ENCODE peak calls at places on chromosomes 16 and 17, in ten cellular contexts. One of them, this sample, is unnamed.

GRCh38 chr17:57956311-57957119 is 1.3 kb upstream of the CUEDC1 start:
- DNase-seq in left ventricle myocardium inferior: no peak
- DNase-seq in GM03348: no peak
- DNase-seq in RWPE2: peak
- DNase-seq in suprapubic skin: peak
- DNase-seq in fibroblast of pulmonary artery: no peak
- DNase-seq in A172: no peak
- DNase-seq in A673: no peak
- DNase-seq in fibroblast of mammary gland: no peak
- DNase-seq in cardiac muscle cell: no peak
- DNase-seq in this sample: no peak

GRCh38 chr16:83781-84615 is 6.0 kb downstream of the MPG start:
- DNase-seq in left ventricle myocardium inferior: no peak
- DNase-seq in GM03348: no peak
- DNase-seq in RWPE2: no peak
- DNase-seq in suprapubic skin: no peak
- DNase-seq in fibroblast of pulmonary artery: peak
- DNase-seq in A172: peak
- DNase-seq in A673: no peak
- DNase-seq in fibroblast of mammary gland: peak
- DNase-seq in cardiac muscle cell: peak
- DNase-seq in this sample: no peak

GRCh38 chr17:58325289-58325726 is 3.3 kb downstream of the TSPOAP1 start:
- DNase-seq in left ventricle myocardium inferior: no peak
- DNase-seq in GM03348: no peak
- DNase-seq in RWPE2: no peak
- DNase-seq in suprapubic skin: no peak
- DNase-seq in fibroblast of pulmonary artery: no peak
- DNase-seq in A172: no peak
- DNase-seq in A673: no peak
- DNase-seq in fibroblast of mammary gland: no peak
- DNase-seq in cardiac muscle cell: no peak
- DNase-seq in this sample: no peak

GRCh38 chr17:75077490-75078096 is 10.2 kb upstream of the SLC16A5 start:
- DNase-seq in left ventricle myocardium inferior: peak
- DNase-seq in GM03348: peak
- DNase-seq in RWPE2: no peak
- DNase-seq in suprapubic skin: no peak
- DNase-seq in fibroblast of pulmonary artery: no peak
- DNase-seq in A172: no peak
- DNase-seq in A673: no peak
- DNase-seq in fibroblast of mammary gland: no peak
- DNase-seq in cardiac muscle cell: peak
- DNase-seq in this sample: no peak

GRCh38 chr16:48676836-48677235 is 66.9 kb upstream of the N4BP1 start:
- DNase-seq in left ventricle myocardium inferior: no peak
- DNase-seq in GM03348: no peak
- DNase-seq in RWPE2: no peak
- DNase-seq in suprapubic skin: no peak
- DNase-seq in fibroblast of pulmonary artery: peak
- DNase-seq in A172: no peak
- DNase-seq in A673: peak
- DNase-seq in fibroblast of mammary gland: peak
- DNase-seq in cardiac muscle cell: peak
- DNase-seq in this sample: no peak

GRCh38 chr16:89827383-89828198 is 684 bp upstream of the SPIRE2 start:
- DNase-seq in left ventricle myocardium inferior: peak
- DNase-seq in GM03348: peak
- DNase-seq in RWPE2: no peak
- DNase-seq in suprapubic skin: no peak
- DNase-seq in fibroblast of pulmonary artery: peak
- DNase-seq in A172: peak
- DNase-seq in A673: peak
- DNase-seq in fibroblast of mammary gland: peak
- DNase-seq in cardiac muscle cell: peak
- DNase-seq in this sample: no peak

GRCh38 chr16:56848056-56848936 is 16.7 kb upstream of the SLC12A3 start:
- DNase-seq in left ventricle myocardium inferior: no peak
- DNase-seq in GM03348: peak
- DNase-seq in RWPE2: no peak
- DNase-seq in suprapubic skin: no peak
- DNase-seq in fibroblast of pulmonary artery: peak
- DNase-seq in A172: peak
- DNase-seq in A673: peak
- DNase-seq in fibroblast of mammary gland: peak
- DNase-seq in cardiac muscle cell: peak
- DNase-seq in this sample: no peak

GRCh38 chr17:73998246-73999220 is 204.9 kb upstream of the RPL38 start:
- DNase-seq in left ventricle myocardium inferior: peak
- DNase-seq in GM03348: peak
- DNase-seq in RWPE2: no peak
- DNase-seq in suprapubic skin: no peak
- DNase-seq in fibroblast of pulmonary artery: no peak
- DNase-seq in A172: peak
- DNase-seq in A673: peak
- DNase-seq in fibroblast of mammary gland: peak
- DNase-seq in cardiac muscle cell: peak
- DNase-seq in this sample: peak

GRCh38 chr16:65743558-65743957 is 621.7 kb upstream of the CDH11 start:
- DNase-seq in left ventricle myocardium inferior: no peak
- DNase-seq in GM03348: no peak
- DNase-seq in RWPE2: no peak
- DNase-seq in suprapubic skin: no peak
- DNase-seq in fibroblast of pulmonary artery: no peak
- DNase-seq in A172: no peak
- DNase-seq in A673: no peak
- DNase-seq in fibroblast of mammary gland: no peak
- DNase-seq in cardiac muscle cell: no peak
- DNase-seq in this sample: no peak

GRCh38 chr16:12067714-12068401 is 91.3 kb downstream of the SNX29 start:
- DNase-seq in left ventricle myocardium inferior: no peak
- DNase-seq in GM03348: peak
- DNase-seq in RWPE2: no peak
- DNase-seq in suprapubic skin: no peak
- DNase-seq in fibroblast of pulmonary artery: peak
- DNase-seq in A172: peak
- DNase-seq in A673: peak
- DNase-seq in fibroblast of mammary gland: peak
- DNase-seq in cardiac muscle cell: peak
- DNase-seq in this sample: peak

GRCh38 chr17:67557921-67558320 is 159.8 kb upstream of the NOL11 start:
- DNase-seq in left ventricle myocardium inferior: no peak
- DNase-seq in GM03348: no peak
- DNase-seq in RWPE2: no peak
- DNase-seq in suprapubic skin: no peak
- DNase-seq in fibroblast of pulmonary artery: peak
- DNase-seq in A172: no peak
- DNase-seq in A673: no peak
- DNase-seq in fibroblast of mammary gland: peak
- DNase-seq in cardiac muscle cell: peak
- DNase-seq in this sample: no peak

GRCh38 chr17:8953152-8953885 is 12.2 kb downstream of the PIK3R5 start:
- DNase-seq in left ventricle myocardium inferior: no peak
- DNase-seq in GM03348: no peak
- DNase-seq in RWPE2: no peak
- DNase-seq in suprapubic skin: peak
- DNase-seq in fibroblast of pulmonary artery: no peak
- DNase-seq in A172: no peak
- DNase-seq in A673: no peak
- DNase-seq in fibroblast of mammary gland: no peak
- DNase-seq in cardiac muscle cell: no peak
- DNase-seq in this sample: no peak

GRCh38 chr17:58969156-58969555 is 137.5 kb downstream of the TRIM37 start:
- DNase-seq in left ventricle myocardium inferior: no peak
- DNase-seq in GM03348: no peak
- DNase-seq in RWPE2: no peak
- DNase-seq in suprapubic skin: no peak
- DNase-seq in fibroblast of pulmonary artery: no peak
- DNase-seq in A172: no peak
- DNase-seq in A673: peak
- DNase-seq in fibroblast of mammary gland: no peak
- DNase-seq in cardiac muscle cell: no peak
- DNase-seq in this sample: no peak

GRCh38 chr16:67115649-67116048 is 5.9 kb downstream of the PHAF1 start:
- DNase-seq in left ventricle myocardium inferior: no peak
- DNase-seq in GM03348: peak
- DNase-seq in RWPE2: no peak
- DNase-seq in suprapubic skin: peak
- DNase-seq in fibroblast of pulmonary artery: peak
- DNase-seq in A172: peak
- DNase-seq in A673: no peak
- DNase-seq in fibroblast of mammary gland: peak
- DNase-seq in cardiac muscle cell: peak
- DNase-seq in this sample: no peak

GRCh38 chr16:17416461-17417221 is 54.1 kb downstream of the XYLT1 start:
- DNase-seq in left ventricle myocardium inferior: peak
- DNase-seq in GM03348: peak
- DNase-seq in RWPE2: no peak
- DNase-seq in suprapubic skin: no peak
- DNase-seq in fibroblast of pulmonary artery: peak
- DNase-seq in A172: no peak
- DNase-seq in A673: no peak
- DNase-seq in fibroblast of mammary gland: peak
- DNase-seq in cardiac muscle cell: peak
- DNase-seq in this sample: no peak

GRCh38 chr17:77279448-77280303 is 138.9 kb downstream of the SEC14L1 start:
- DNase-seq in left ventricle myocardium inferior: no peak
- DNase-seq in GM03348: no peak
- DNase-seq in RWPE2: peak
- DNase-seq in suprapubic skin: no peak
- DNase-seq in fibroblast of pulmonary artery: peak
- DNase-seq in A172: peak
- DNase-seq in A673: no peak
- DNase-seq in fibroblast of mammary gland: peak
- DNase-seq in cardiac muscle cell: peak
- DNase-seq in this sample: peak

GRCh38 chr16:23015580-23015979 is 133.7 kb downstream of the USP31 start:
- DNase-seq in left ventricle myocardium inferior: no peak
- DNase-seq in GM03348: no peak
- DNase-seq in RWPE2: no peak
- DNase-seq in suprapubic skin: no peak
- DNase-seq in fibroblast of pulmonary artery: no peak
- DNase-seq in A172: no peak
- DNase-seq in A673: no peak
- DNase-seq in fibroblast of mammary gland: no peak
- DNase-seq in cardiac muscle cell: no peak
- DNase-seq in this sample: no peak

GRCh38 chr16:19153876-19154275 is 14.2 kb upstream of the SYT17 start:
- DNase-seq in left ventricle myocardium inferior: no peak
- DNase-seq in GM03348: no peak
- DNase-seq in RWPE2: no peak
- DNase-seq in suprapubic skin: no peak
- DNase-seq in fibroblast of pulmonary artery: no peak
- DNase-seq in A172: peak
- DNase-seq in A673: peak
- DNase-seq in fibroblast of mammary gland: peak
- DNase-seq in cardiac muscle cell: no peak
- DNase-seq in this sample: peak

GRCh38 chr16:89744813-89745212 is 23.5 kb downstream of the ZNF276 start:
- DNase-seq in left ventricle myocardium inferior: peak
- DNase-seq in GM03348: no peak
- DNase-seq in RWPE2: peak
- DNase-seq in suprapubic skin: no peak
- DNase-seq in fibroblast of pulmonary artery: no peak
- DNase-seq in A172: no peak
- DNase-seq in A673: no peak
- DNase-seq in fibroblast of mammary gland: no peak
- DNase-seq in cardiac muscle cell: no peak
- DNase-seq in this sample: no peak

GRCh38 chr17:81735181-81736102 is 23.4 kb downstream of the SLC25A10 start:
- DNase-seq in left ventricle myocardium inferior: no peak
- DNase-seq in GM03348: peak
- DNase-seq in RWPE2: peak
- DNase-seq in suprapubic skin: peak
- DNase-seq in fibroblast of pulmonary artery: peak
- DNase-seq in A172: peak
- DNase-seq in A673: no peak
- DNase-seq in fibroblast of mammary gland: peak
- DNase-seq in cardiac muscle cell: peak
- DNase-seq in this sample: peak

GRCh38 chr16:58507963-58508670 is 7.2 kb upstream of the SETD6 start:
- DNase-seq in left ventricle myocardium inferior: no peak
- DNase-seq in GM03348: no peak
- DNase-seq in RWPE2: no peak
- DNase-seq in suprapubic skin: peak
- DNase-seq in fibroblast of pulmonary artery: no peak
- DNase-seq in A172: no peak
- DNase-seq in A673: no peak
- DNase-seq in fibroblast of mammary gland: no peak
- DNase-seq in cardiac muscle cell: no peak
- DNase-seq in this sample: no peak

GRCh38 chr16:69100046-69100765 is 5.2 kb upstream of the HAS3 start:
- DNase-seq in left ventricle myocardium inferior: no peak
- DNase-seq in GM03348: no peak
- DNase-seq in RWPE2: no peak
- DNase-seq in suprapubic skin: no peak
- DNase-seq in fibroblast of pulmonary artery: no peak
- DNase-seq in A172: no peak
- DNase-seq in A673: no peak
- DNase-seq in fibroblast of mammary gland: no peak
- DNase-seq in cardiac muscle cell: no peak
- DNase-seq in this sample: no peak

GRCh38 chr16:79769320-79770243 is 169.0 kb upstream of the MAF start:
- DNase-seq in left ventricle myocardium inferior: no peak
- DNase-seq in GM03348: no peak
- DNase-seq in RWPE2: no peak
- DNase-seq in suprapubic skin: no peak
- DNase-seq in fibroblast of pulmonary artery: no peak
- DNase-seq in A172: no peak
- DNase-seq in A673: no peak
- DNase-seq in fibroblast of mammary gland: no peak
- DNase-seq in cardiac muscle cell: no peak
- DNase-seq in this sample: peak

GRCh38 chr17:39393732-39394131 is 7.7 kb downstream of the FBXL20 start:
- DNase-seq in left ventricle myocardium inferior: no peak
- DNase-seq in GM03348: peak
- DNase-seq in RWPE2: no peak
- DNase-seq in suprapubic skin: no peak
- DNase-seq in fibroblast of pulmonary artery: peak
- DNase-seq in A172: no peak
- DNase-seq in A673: peak
- DNase-seq in fibroblast of mammary gland: peak
- DNase-seq in cardiac muscle cell: peak
- DNase-seq in this sample: no peak

GRCh38 chr17:65850486-65850885 is 289.0 kb upstream of the AXIN2 start:
- DNase-seq in left ventricle myocardium inferior: no peak
- DNase-seq in GM03348: peak
- DNase-seq in RWPE2: no peak
- DNase-seq in suprapubic skin: no peak
- DNase-seq in fibroblast of pulmonary artery: peak
- DNase-seq in A172: peak
- DNase-seq in A673: no peak
- DNase-seq in fibroblast of mammary gland: peak
- DNase-seq in cardiac muscle cell: peak
- DNase-seq in this sample: no peak

GRCh38 chr17:73156887-73157870 is 7.6 kb upstream of the SSTR2 start:
- DNase-seq in left ventricle myocardium inferior: no peak
- DNase-seq in GM03348: no peak
- DNase-seq in RWPE2: no peak
- DNase-seq in suprapubic skin: no peak
- DNase-seq in fibroblast of pulmonary artery: no peak
- DNase-seq in A172: no peak
- DNase-seq in A673: peak
- DNase-seq in fibroblast of mammary gland: no peak
- DNase-seq in cardiac muscle cell: no peak
- DNase-seq in this sample: no peak

GRCh38 chr16:11668590-11669379 is 530 bp downstream of the SNN start:
- DNase-seq in left ventricle myocardium inferior: no peak
- DNase-seq in GM03348: peak
- DNase-seq in RWPE2: no peak
- DNase-seq in suprapubic skin: no peak
- DNase-seq in fibroblast of pulmonary artery: no peak
- DNase-seq in A172: no peak
- DNase-seq in A673: no peak
- DNase-seq in fibroblast of mammary gland: no peak
- DNase-seq in cardiac muscle cell: no peak
- DNase-seq in this sample: no peak

GRCh38 chr17:64614266-64615011 is 47.7 kb downstream of the SMURF2 start:
- DNase-seq in left ventricle myocardium inferior: no peak
- DNase-seq in GM03348: no peak
- DNase-seq in RWPE2: no peak
- DNase-seq in suprapubic skin: no peak
- DNase-seq in fibroblast of pulmonary artery: no peak
- DNase-seq in A172: no peak
- DNase-seq in A673: no peak
- DNase-seq in fibroblast of mammary gland: no peak
- DNase-seq in cardiac muscle cell: no peak
- DNase-seq in this sample: no peak